ENCODE peak calls at places on chromosomes 16 and 17, in six cellular contexts. M is brain microvascular endothelial cell; V is HFF-Myc; X is CD4-positive, alpha-beta T cell; L is heart right ventricle; Y is astrocyte of the cerebellum. B is an unnamed sample.

GRCh38 chr17:1561420-1562177 is 993 bp downstream of the PITPNA start:
- DNase-seq in M (no peak), V (no peak), X (peak; percentile 18), L (peak; percentile 33), Y (no peak), B (no peak)

GRCh38 chr16:3597676-3598075 is 13.7 kb downstream of the SLX4 start:
- DNase-seq in M (no peak), V (no peak), X (no peak), L (no peak), Y (no peak), B (no peak)

GRCh38 chr17:68184816-68185436 is 62.9 kb upstream of the AMZ2 start:
- DNase-seq in M (no peak), V (no peak), X (peak; percentile 55), L (no peak), Y (no peak), B (no peak)

GRCh38 chr16:66927012-66927436 is 1.7 kb upstream of the RRAD start:
- DNase-seq in M (peak; percentile 95), V (peak; percentile 61), X (no peak), L (peak; percentile 44), Y (peak; percentile 79), B (peak; percentile 61)

GRCh38 chr16:4183258-4184037 is 58.4 kb downstream of the SRL start:
- DNase-seq in M (peak; percentile 80), V (peak; percentile 71), X (peak; percentile 77), L (peak; percentile 97), Y (peak; percentile 68), B (peak; percentile 70)

GRCh38 chr17:44847581-44847980 is at the start of gene HIGD1B:
- DNase-seq in M (no peak), V (no peak), X (no peak), L (peak; percentile 44), Y (no peak), B (no peak)

GRCh38 chr16:307691-308312 is 24.8 kb downstream of the PDIA2 start:
- DNase-seq in M (no peak), V (no peak), X (no peak), L (no peak), Y (no peak), B (no peak)

GRCh38 chr17:19410875-19411291 is at the start of gene RNF112:
- DNase-seq in M (no peak), V (no peak), X (no peak), L (peak; percentile 39), Y (no peak), B (no peak)

GRCh38 chr17:18139949-18140348 is 31.4 kb downstream of the MYO15A start:
- DNase-seq in M (no peak), V (no peak), X (no peak), L (no peak), Y (no peak), B (no peak)

GRCh38 chr17:36936455-36936934 is 780 bp upstream of the LHX1 start:
- DNase-seq in M (no peak), V (no peak), X (no peak), L (no peak), Y (no peak), B (no peak)

GRCh38 chr16:4011225-4011939 is 104.9 kb downstream of the ADCY9 start:
- DNase-seq in M (no peak), V (no peak), X (no peak), L (no peak), Y (peak; percentile 39), B (no peak)

GRCh38 chr16:28549301-28549899 is 4.3 kb upstream of the SGF29 start:
- DNase-seq in M (peak; percentile 14), V (no peak), X (peak; percentile 5), L (no peak), Y (no peak), B (no peak)

GRCh38 chr17:34852614-34853013 is 108.6 kb downstream of the CCT6B start:
- DNase-seq in M (no peak), V (no peak), X (no peak), L (no peak), Y (no peak), B (no peak)

GRCh38 chr16:13630292-13630850 is 289.6 kb upstream of the ERCC4 start:
- DNase-seq in M (no peak), V (no peak), X (no peak), L (no peak), Y (no peak), B (no peak)

GRCh38 chr16:66512589-66513404 is 37.1 kb downstream of the TK2 start:
- DNase-seq in M (peak; percentile 58), V (no peak), X (no peak), L (no peak), Y (no peak), B (no peak)

GRCh38 chr17:2705888-2706795 is 5.4 kb downstream of the CLUH start:
- DNase-seq in M (no peak), V (no peak), X (no peak), L (no peak), Y (no peak), B (no peak)

GRCh38 chr16:31476305-31477219 is 4.6 kb downstream of the TGFB1I1 start:
- DNase-seq in M (no peak), V (no peak), X (peak; percentile 92), L (peak; percentile 76), Y (no peak), B (no peak)

GRCh38 chr16:10180771-10181163 is 1.5 kb downstream of the GRIN2A start:
- DNase-seq in M (no peak), V (no peak), X (peak; percentile 2), L (peak; percentile 17), Y (no peak), B (no peak)

GRCh38 chr16:64397042-64397441 is 724.8 kb downstream of the CDH11 start:
- DNase-seq in M (peak; percentile 75), V (no peak), X (no peak), L (no peak), Y (no peak), B (no peak)

GRCh38 chr16:67395458-67396158 is 2.3 kb upstream of the TPPP3 start:
- DNase-seq in M (no peak), V (no peak), X (no peak), L (no peak), Y (no peak), B (no peak)

GRCh38 chr16:72856797-72857196 is 191.1 kb downstream of the ZFHX3 start:
- DNase-seq in M (peak; percentile 39), V (no peak), X (no peak), L (no peak), Y (no peak), B (no peak)
- TF ChIP-seq CTCF in M (peak; percentile 74), V (peak; percentile 43), X (no peak), L (no peak), Y (peak; percentile 60), B (peak; percentile 33)

GRCh38 chr16:69371564-69371963 is 14.2 kb downstream of the TERF2 start:
- DNase-seq in M (no peak), V (no peak), X (no peak), L (no peak), Y (no peak), B (no peak)
- TF ChIP-seq CTCF in M (no peak), V (no peak), X (no peak), L (no peak), Y (no peak), B (no peak)

DNA sequence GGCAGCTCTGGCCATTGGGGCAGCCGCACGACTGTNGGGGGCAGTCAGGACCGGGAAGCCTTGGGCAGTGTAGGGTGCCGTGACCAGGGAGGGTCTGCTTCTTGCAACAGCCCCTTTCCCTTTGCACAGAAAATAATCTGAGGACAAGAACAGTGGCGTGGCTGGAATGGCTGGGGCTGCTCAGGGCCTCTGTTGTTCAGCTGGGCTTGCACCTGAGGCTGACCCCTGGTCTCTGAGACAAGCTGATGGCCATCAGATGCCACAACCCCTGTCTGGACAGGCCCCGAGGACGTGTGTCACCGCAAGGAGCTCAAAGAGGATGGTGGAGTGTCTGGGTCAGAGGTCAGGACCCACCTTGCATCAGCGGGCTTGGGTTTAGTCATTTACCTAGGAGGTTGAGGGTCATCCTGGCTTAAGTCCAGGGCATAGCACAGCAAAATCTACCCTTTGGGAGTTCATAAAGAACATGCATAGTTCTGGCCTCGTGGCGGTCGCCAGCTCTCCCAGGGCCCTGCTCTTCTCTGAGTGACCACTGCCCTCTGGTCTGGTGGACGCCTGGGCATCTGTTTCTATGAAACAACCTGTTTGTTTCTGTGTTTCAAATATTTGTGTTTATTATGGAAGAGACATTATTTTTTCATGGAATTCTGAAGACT is 47.0 kb downstream of the METRNL start:
- DNase-seq in M (no peak), V (no peak), X (no peak), L (no peak), Y (no peak), B (no peak)
- TF ChIP-seq CTCF in M (no peak), V (no peak), X (no peak), L (no peak), Y (no peak), B (no peak)

GRCh38 chr17:76781056-76781982 is 43.4 kb downstream of the MFSD11 start:
- DNase-seq in M (no peak), V (no peak), X (no peak), L (no peak), Y (no peak), B (no peak)
- TF ChIP-seq CTCF in M (peak; percentile 29), V (no peak), X (no peak), L (no peak), Y (no peak), B (peak; percentile 2)

GRCh38 chr17:73304971-73305786 is 6.6 kb downstream of the CDC42EP4 start:
- DNase-seq in M (peak; percentile 70), V (no peak), X (no peak), L (peak; percentile 71), Y (peak; percentile 46), B (peak; percentile 60)
- TF ChIP-seq CTCF in M (peak; percentile 60), V (peak; percentile 47), X (no peak), L (no peak), Y (no peak), B (peak; percentile 57)

DNA sequence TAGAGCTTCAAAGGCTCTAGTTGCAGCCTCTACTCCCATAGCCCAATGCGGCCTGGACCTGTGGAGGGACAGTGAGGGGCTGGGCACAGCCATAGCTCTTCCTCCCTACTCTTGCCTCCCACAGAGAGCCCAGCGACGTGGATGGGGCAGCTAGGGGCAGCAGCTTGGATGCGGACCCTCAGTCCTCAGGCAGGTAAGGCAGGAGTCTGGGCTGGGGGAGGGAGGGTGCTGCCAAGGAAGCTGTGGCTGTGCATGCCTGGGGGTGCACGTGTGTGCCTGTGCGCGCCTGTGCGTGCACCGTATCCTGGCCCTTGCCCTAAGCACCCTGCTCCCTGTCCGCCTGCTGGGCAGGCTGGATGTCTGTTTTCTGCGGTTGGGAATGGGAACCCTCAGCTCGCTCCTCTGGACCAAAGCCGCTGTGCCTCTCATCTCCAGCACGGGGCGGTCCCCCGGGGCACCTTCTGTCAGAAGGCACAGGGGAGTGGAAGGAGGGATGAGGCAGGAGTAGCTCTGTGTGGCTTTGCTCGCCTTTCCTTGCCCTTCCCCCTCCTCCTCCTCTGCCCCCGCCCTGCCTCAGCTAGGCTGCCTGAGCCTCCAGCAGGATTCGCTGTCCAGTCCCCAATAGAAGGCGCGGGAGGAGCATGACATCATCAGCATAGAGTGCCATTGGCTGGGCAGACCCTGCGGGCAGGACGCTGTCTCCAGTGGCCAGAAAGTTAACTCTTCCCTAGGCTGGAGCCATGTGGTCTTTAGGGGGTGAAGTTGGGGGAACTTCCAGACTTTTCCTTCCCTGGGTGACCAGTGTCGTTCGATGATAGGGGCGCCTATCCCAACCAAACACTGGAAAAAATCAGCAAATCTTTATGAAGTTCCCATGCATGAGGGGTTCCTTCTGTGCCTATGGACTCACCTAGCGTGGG is 797 bp downstream of the PRCD start:
- DNase-seq in M (peak; percentile 97), V (peak; percentile 95), X (no peak), L (peak; percentile 90), Y (peak; percentile 83), B (peak; percentile 78)
- TF ChIP-seq CTCF in M (peak; percentile 51), V (no peak), X (no peak), L (peak; percentile 13), Y (no peak), B (no peak)

GRCh38 chr16:80614908-80615696 is 74.3 kb downstream of the DYNLRB2 start:
- DNase-seq in M (peak; percentile 92), V (peak; percentile 33), X (no peak), L (no peak), Y (peak; percentile 49), B (peak; percentile 33)
- TF ChIP-seq CTCF in M (peak; percentile 63), V (no peak), X (no peak), L (no peak), Y (peak; percentile 9), B (peak; percentile 29)

GRCh38 chr16:21950782-21951521 is 2.2 kb upstream of the UQCRC2 start:
- DNase-seq in M (peak; percentile 18), V (no peak), X (peak; percentile 8), L (no peak), Y (peak; percentile 16), B (no peak)
- TF ChIP-seq CTCF in M (peak; percentile 67), V (peak; percentile 42), X (peak; percentile 37), L (no peak), Y (peak; percentile 39), B (peak; percentile 53)